ENCODE peak calls at places on chromosomes 5 and 9, in eight cellular contexts. One of them, this sample, is unnamed.

GRCh38 chr9:101533334-101534187 is at the start of gene RNF20:
- DNase-seq in AG04449: peak; percentile 86
- DNase-seq in BJ: peak; percentile 91
- DNase-seq in GM06990: peak; percentile 96
- DNase-seq in OCI-LY7: peak; percentile 99
- DNase-seq in endothelial cell: peak; percentile 95
- DNase-seq in CD8-positive, alpha-beta T cell: peak; percentile 100
- DNase-seq in pancreas: peak; percentile 99
- DNase-seq in this sample: peak; percentile 96

GRCh38 chr5:44697025-44697424 is 111.7 kb upstream of the MRPS30 start:
- DNase-seq in AG04449: no peak
- DNase-seq in BJ: no peak
- DNase-seq in GM06990: no peak
- DNase-seq in OCI-LY7: no peak
- DNase-seq in endothelial cell: no peak
- DNase-seq in CD8-positive, alpha-beta T cell: no peak
- DNase-seq in pancreas: no peak
- DNase-seq in this sample: no peak

GRCh38 chr5:35924950-35925722 is 13.3 kb downstream of the CAPSL start:
- DNase-seq in AG04449: no peak
- DNase-seq in BJ: peak; percentile 15
- DNase-seq in GM06990: peak; percentile 84
- DNase-seq in OCI-LY7: peak; percentile 97
- DNase-seq in endothelial cell: peak; percentile 72
- DNase-seq in CD8-positive, alpha-beta T cell: peak; percentile 86
- DNase-seq in pancreas: peak; percentile 35
- DNase-seq in this sample: no peak

GRCh38 chr5:42894057-42894456 is 82.4 kb upstream of the SELENOP start:
- DNase-seq in AG04449: no peak
- DNase-seq in BJ: no peak
- DNase-seq in GM06990: no peak
- DNase-seq in OCI-LY7: no peak
- DNase-seq in endothelial cell: peak; percentile 41
- DNase-seq in CD8-positive, alpha-beta T cell: no peak
- DNase-seq in pancreas: no peak
- DNase-seq in this sample: no peak

GRCh38 chr9:130794923-130795495 is 40.0 kb upstream of the ABL1 start:
- DNase-seq in AG04449: no peak
- DNase-seq in BJ: peak; percentile 9
- DNase-seq in GM06990: no peak
- DNase-seq in OCI-LY7: no peak
- DNase-seq in endothelial cell: no peak
- DNase-seq in CD8-positive, alpha-beta T cell: no peak
- DNase-seq in pancreas: no peak
- DNase-seq in this sample: no peak

GRCh38 chr5:42423285-42424152 is at the start of gene GHR:
- DNase-seq in AG04449: peak; percentile 51
- DNase-seq in BJ: peak; percentile 43
- DNase-seq in GM06990: peak; percentile 20
- DNase-seq in OCI-LY7: no peak
- DNase-seq in endothelial cell: peak; percentile 74
- DNase-seq in CD8-positive, alpha-beta T cell: no peak
- DNase-seq in pancreas: peak; percentile 77
- DNase-seq in this sample: no peak

GRCh38 chr5:60497706-60498500 is 202.1 kb downstream of the DEPDC1B start:
- DNase-seq in AG04449: peak; percentile 16
- DNase-seq in BJ: no peak
- DNase-seq in GM06990: no peak
- DNase-seq in OCI-LY7: no peak
- DNase-seq in endothelial cell: no peak
- DNase-seq in CD8-positive, alpha-beta T cell: no peak
- DNase-seq in pancreas: no peak
- DNase-seq in this sample: no peak

GRCh38 chr5:88674262-88675158 is 208.5 kb downstream of the MEF2C start:
- DNase-seq in AG04449: no peak
- DNase-seq in BJ: no peak
- DNase-seq in GM06990: peak; percentile 80
- DNase-seq in OCI-LY7: peak; percentile 91
- DNase-seq in endothelial cell: peak; percentile 54
- DNase-seq in CD8-positive, alpha-beta T cell: no peak
- DNase-seq in pancreas: no peak
- DNase-seq in this sample: no peak

GRCh38 chr5:133697536-133698258 is 85.4 kb upstream of the FSTL4 start:
- DNase-seq in AG04449: no peak
- DNase-seq in BJ: no peak
- DNase-seq in GM06990: no peak
- DNase-seq in OCI-LY7: no peak
- DNase-seq in endothelial cell: no peak
- DNase-seq in CD8-positive, alpha-beta T cell: no peak
- DNase-seq in pancreas: no peak
- DNase-seq in this sample: no peak

GRCh38 chr5:16131878-16132277 is 47.7 kb downstream of the MARCHF11 start:
- DNase-seq in AG04449: no peak
- DNase-seq in BJ: no peak
- DNase-seq in GM06990: no peak
- DNase-seq in OCI-LY7: no peak
- DNase-seq in endothelial cell: no peak
- DNase-seq in CD8-positive, alpha-beta T cell: no peak
- DNase-seq in pancreas: no peak
- DNase-seq in this sample: no peak

GRCh38 chr9:89635816-89636215 is 31.0 kb downstream of the GADD45G start:
- DNase-seq in AG04449: no peak
- DNase-seq in BJ: no peak
- DNase-seq in GM06990: no peak
- DNase-seq in OCI-LY7: no peak
- DNase-seq in endothelial cell: no peak
- DNase-seq in CD8-positive, alpha-beta T cell: no peak
- DNase-seq in pancreas: peak; percentile 46
- DNase-seq in this sample: no peak

GRCh38 chr5:133371371-133372155 is 240.8 kb downstream of the FSTL4 start:
- DNase-seq in AG04449: no peak
- DNase-seq in BJ: no peak
- DNase-seq in GM06990: no peak
- DNase-seq in OCI-LY7: no peak
- DNase-seq in endothelial cell: no peak
- DNase-seq in CD8-positive, alpha-beta T cell: no peak
- DNase-seq in pancreas: no peak
- DNase-seq in this sample: no peak

GRCh38 chr9:85742630-85742928 is 825 bp upstream of the AGTPBP1 start:
- DNase-seq in AG04449: peak; percentile 24
- DNase-seq in BJ: no peak
- DNase-seq in GM06990: no peak
- DNase-seq in OCI-LY7: no peak
- DNase-seq in endothelial cell: no peak
- DNase-seq in CD8-positive, alpha-beta T cell: no peak
- DNase-seq in pancreas: no peak
- DNase-seq in this sample: peak; percentile 16

GRCh38 chr5:67315082-67315801 is 118.6 kb upstream of the CD180 start:
- DNase-seq in AG04449: peak; percentile 26
- DNase-seq in BJ: no peak
- DNase-seq in GM06990: no peak
- DNase-seq in OCI-LY7: no peak
- DNase-seq in endothelial cell: no peak
- DNase-seq in CD8-positive, alpha-beta T cell: no peak
- DNase-seq in pancreas: no peak
- DNase-seq in this sample: no peak

GRCh38 chr5:148998174-148998797 is 64.6 kb downstream of the SH3TC2 start:
- DNase-seq in AG04449: no peak
- DNase-seq in BJ: no peak
- DNase-seq in GM06990: no peak
- DNase-seq in OCI-LY7: peak; percentile 65
- DNase-seq in endothelial cell: peak; percentile 39
- DNase-seq in CD8-positive, alpha-beta T cell: no peak
- DNase-seq in pancreas: no peak
- DNase-seq in this sample: peak; percentile 12

GRCh38 chr9:13432914-13433313 is 153.4 kb upstream of the MPDZ start:
- DNase-seq in AG04449: no peak
- DNase-seq in BJ: no peak
- DNase-seq in GM06990: no peak
- DNase-seq in OCI-LY7: no peak
- DNase-seq in endothelial cell: no peak
- DNase-seq in CD8-positive, alpha-beta T cell: no peak
- DNase-seq in pancreas: no peak
- DNase-seq in this sample: no peak

GRCh38 chr5:179780343-179780742 is 13.4 kb upstream of the LTC4S start:
- DNase-seq in AG04449: no peak
- DNase-seq in BJ: no peak
- DNase-seq in GM06990: no peak
- DNase-seq in OCI-LY7: no peak
- DNase-seq in endothelial cell: no peak
- DNase-seq in CD8-positive, alpha-beta T cell: no peak
- DNase-seq in pancreas: no peak
- DNase-seq in this sample: no peak

GRCh38 chr5:33260098-33260497 is 180.7 kb upstream of the TARS1 start:
- DNase-seq in AG04449: no peak
- DNase-seq in BJ: no peak
- DNase-seq in GM06990: no peak
- DNase-seq in OCI-LY7: no peak
- DNase-seq in endothelial cell: no peak
- DNase-seq in CD8-positive, alpha-beta T cell: no peak
- DNase-seq in pancreas: no peak
- DNase-seq in this sample: no peak

DNA sequence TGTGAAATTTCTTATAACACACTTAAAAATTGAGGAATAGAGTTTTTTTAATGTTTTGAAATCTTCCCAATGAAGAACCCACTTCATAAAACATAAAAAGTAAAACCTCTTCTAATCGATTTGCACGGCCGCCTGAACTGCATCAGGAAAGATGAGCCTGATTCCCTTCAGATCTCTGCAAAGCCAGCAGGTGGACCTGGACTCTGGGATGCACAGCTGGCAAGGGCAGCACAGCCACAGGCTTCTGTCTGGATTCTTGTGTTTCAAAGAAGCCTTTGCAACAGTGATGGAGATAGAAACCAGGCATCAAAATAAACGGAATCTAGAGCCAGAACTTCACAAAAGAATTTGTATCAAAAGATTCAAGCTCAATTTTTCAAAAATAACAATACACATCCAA is 36.0 kb upstream of the SPATA31C2 start:
- DNase-seq in AG04449: no peak
- DNase-seq in BJ: no peak
- DNase-seq in GM06990: no peak
- DNase-seq in OCI-LY7: no peak
- DNase-seq in endothelial cell: no peak
- DNase-seq in CD8-positive, alpha-beta T cell: no peak
- DNase-seq in pancreas: no peak
- DNase-seq in this sample: no peak
- TF ChIP-seq CTCF in AG04449: peak; percentile 7
- TF ChIP-seq CTCF in BJ: no peak
- TF ChIP-seq CTCF in GM06990: no peak
- TF ChIP-seq CTCF in OCI-LY7: no peak
- TF ChIP-seq CTCF in endothelial cell: no peak
- TF ChIP-seq CTCF in CD8-positive, alpha-beta T cell: no peak
- TF ChIP-seq CTCF in pancreas: no peak
- TF ChIP-seq CTCF in this sample: no peak

DNA sequence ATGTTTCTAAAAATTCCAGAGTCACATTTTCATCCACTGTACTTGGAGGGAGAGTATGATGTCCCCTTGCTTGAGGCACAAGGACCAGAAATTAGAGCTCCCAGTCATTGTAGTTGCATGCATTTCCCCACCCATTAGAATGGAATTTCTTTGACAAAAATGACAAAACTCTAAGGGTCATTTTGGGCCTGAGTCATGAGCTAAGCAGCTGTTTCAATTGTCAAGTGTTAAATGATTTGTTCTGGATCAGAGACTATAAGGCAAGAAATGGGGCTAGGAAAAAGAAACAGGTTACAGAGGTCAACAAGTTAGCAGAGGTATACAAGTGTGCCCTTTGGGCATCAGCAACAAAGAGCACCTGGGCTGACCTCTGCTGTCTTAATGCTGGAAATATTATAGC is 131.2 kb upstream of the IQGAP2 start:
- DNase-seq in AG04449: no peak
- DNase-seq in BJ: no peak
- DNase-seq in GM06990: no peak
- DNase-seq in OCI-LY7: no peak
- DNase-seq in endothelial cell: no peak
- DNase-seq in CD8-positive, alpha-beta T cell: no peak
- DNase-seq in pancreas: no peak
- DNase-seq in this sample: no peak
- TF ChIP-seq CTCF in AG04449: no peak
- TF ChIP-seq CTCF in BJ: no peak
- TF ChIP-seq CTCF in GM06990: no peak
- TF ChIP-seq CTCF in OCI-LY7: no peak
- TF ChIP-seq CTCF in endothelial cell: no peak
- TF ChIP-seq CTCF in CD8-positive, alpha-beta T cell: no peak
- TF ChIP-seq CTCF in pancreas: no peak
- TF ChIP-seq CTCF in this sample: no peak

GRCh38 chr5:155728146-155728856 is 598.7 kb upstream of the SGCD start:
- DNase-seq in AG04449: no peak
- DNase-seq in BJ: peak; percentile 2
- DNase-seq in GM06990: no peak
- DNase-seq in OCI-LY7: no peak
- DNase-seq in endothelial cell: peak; percentile 65
- DNase-seq in CD8-positive, alpha-beta T cell: peak; percentile 20
- DNase-seq in pancreas: peak; percentile 37
- DNase-seq in this sample: no peak
- TF ChIP-seq CTCF in AG04449: peak; percentile 0
- TF ChIP-seq CTCF in BJ: no peak
- TF ChIP-seq CTCF in GM06990: no peak
- TF ChIP-seq CTCF in OCI-LY7: no peak
- TF ChIP-seq CTCF in endothelial cell: no peak
- TF ChIP-seq CTCF in CD8-positive, alpha-beta T cell: no peak
- TF ChIP-seq CTCF in pancreas: no peak
- TF ChIP-seq CTCF in this sample: no peak

GRCh38 chr5:115549154-115549553 is 4.6 kb upstream of the FEM1C start:
- DNase-seq in AG04449: no peak
- DNase-seq in BJ: no peak
- DNase-seq in GM06990: peak; percentile 34
- DNase-seq in OCI-LY7: peak; percentile 59
- DNase-seq in endothelial cell: peak; percentile 34
- DNase-seq in CD8-positive, alpha-beta T cell: no peak
- DNase-seq in pancreas: no peak
- DNase-seq in this sample: peak; percentile 53
- TF ChIP-seq CTCF in AG04449: no peak
- TF ChIP-seq CTCF in BJ: peak; percentile 26
- TF ChIP-seq CTCF in GM06990: peak; percentile 54
- TF ChIP-seq CTCF in OCI-LY7: peak; percentile 74
- TF ChIP-seq CTCF in endothelial cell: peak; percentile 12
- TF ChIP-seq CTCF in CD8-positive, alpha-beta T cell: no peak
- TF ChIP-seq CTCF in pancreas: no peak
- TF ChIP-seq CTCF in this sample: peak; percentile 50

GRCh38 chr5:37831821-37832524 is 7.9 kb downstream of the GDNF start:
- DNase-seq in AG04449: no peak
- DNase-seq in BJ: no peak
- DNase-seq in GM06990: no peak
- DNase-seq in OCI-LY7: no peak
- DNase-seq in endothelial cell: no peak
- DNase-seq in CD8-positive, alpha-beta T cell: no peak
- DNase-seq in pancreas: no peak
- DNase-seq in this sample: no peak
- TF ChIP-seq CTCF in AG04449: no peak
- TF ChIP-seq CTCF in BJ: peak; percentile 9
- TF ChIP-seq CTCF in GM06990: no peak
- TF ChIP-seq CTCF in OCI-LY7: no peak
- TF ChIP-seq CTCF in endothelial cell: no peak
- TF ChIP-seq CTCF in CD8-positive, alpha-beta T cell: no peak
- TF ChIP-seq CTCF in pancreas: no peak
- TF ChIP-seq CTCF in this sample: no peak